ENCODE peak calls at places on chromosomes 12 and 14, in six cellular contexts. F, S, D, G, U and X are unnamed samples.

GRCh38 chr12:32051511-32052299 is 54.9 kb upstream of the BICD1 start:
- DNase-seq in F (no peak), S (no peak), D (peak; percentile 23), G (peak; percentile 96), U (peak; percentile 89), X (peak; percentile 60)

GRCh38 chr12:66085213-66085612 is 45.3 kb downstream of the LLPH start:
- DNase-seq in F (no peak), S (no peak), D (no peak), G (no peak), U (no peak), X (no peak)

GRCh38 chr12:108915632-108916133 is 35.8 kb downstream of the DAO start:
- DNase-seq in F (no peak), S (peak; percentile 41), D (no peak), G (no peak), U (no peak), X (no peak)

GRCh38 chr14:94646481-94646880 is 34.3 kb downstream of the SERPINA3 start:
- DNase-seq in F (no peak), S (no peak), D (no peak), G (no peak), U (no peak), X (peak; percentile 20)

GRCh38 chr14:95229749-95230148 is 72.4 kb upstream of the DICER1 start:
- DNase-seq in F (no peak), S (no peak), D (no peak), G (no peak), U (no peak), X (no peak)

GRCh38 chr12:116916714-116917114 is 6.0 kb downstream of the FBXW8 start:
- DNase-seq in F (peak; percentile 66), S (no peak), D (peak; percentile 67), G (peak; percentile 61), U (peak; percentile 68), X (peak; percentile 65)

GRCh38 chr14:46788994-46789393 is 137.4 kb upstream of the RPL10L start:
- DNase-seq in F (no peak), S (no peak), D (no peak), G (no peak), U (no peak), X (no peak)

GRCh38 chr12:99392091-99392850 is 255.3 kb upstream of the GARIN6 start:
- DNase-seq in F (no peak), S (no peak), D (no peak), G (no peak), U (no peak), X (no peak)

GRCh38 chr12:6540181-6540877 is 6.0 kb downstream of the GAPDH start:
- DNase-seq in F (no peak), S (peak; percentile 92), D (peak; percentile 90), G (peak; percentile 93), U (peak; percentile 90), X (peak; percentile 75)

GRCh38 chr12:52259850-52260249 is 14.6 kb upstream of the KRT86 start:
- DNase-seq in F (no peak), S (peak; percentile 51), D (no peak), G (no peak), U (no peak), X (no peak)

GRCh38 chr14:30949651-30950050 is 75.3 kb downstream of the COCH start:
- DNase-seq in F (no peak), S (no peak), D (no peak), G (no peak), U (no peak), X (no peak)

GRCh38 chr12:24135158-24135850 is 185.8 kb upstream of the SOX5 start:
- DNase-seq in F (no peak), S (no peak), D (no peak), G (no peak), U (no peak), X (no peak)
- H3K27me3 ChIP-seq in F (no peaks in the 10 kb centered on the region), S (no peaks in the 10 kb centered on the region), D (no peaks in the 10 kb centered on the region), G (no peaks in the 10 kb centered on the region), U (no peaks in the 10 kb centered on the region), X (no peaks in the 10 kb centered on the region)

DNA sequence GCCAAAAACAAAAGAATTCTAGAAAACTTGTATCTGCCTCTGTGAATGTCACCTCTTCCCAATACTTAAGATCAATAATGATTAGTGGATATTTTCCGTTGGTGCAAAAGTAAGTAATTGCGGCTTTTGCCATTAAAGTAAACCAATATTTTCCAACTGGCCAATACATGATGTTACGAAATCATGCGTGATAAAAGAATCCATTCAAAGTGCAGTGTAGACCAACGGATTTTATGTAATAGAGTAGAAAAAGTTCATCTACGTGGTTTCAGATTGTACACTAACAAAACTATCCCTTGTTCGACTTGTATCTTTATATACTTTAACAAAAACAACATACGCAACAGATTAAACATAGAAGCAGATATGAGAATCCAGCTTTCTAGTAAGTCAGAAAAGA is 626 bp upstream of the ZNF268 start:
- DNase-seq in F (no peak), S (no peak), D (no peak), G (no peak), U (no peak), X (no peak)
- H3K27ac ChIP-seq in F (no peak overlapping the region), S (peak overlapping the region; percentile 79), D (no peak overlapping the region), G (no peak overlapping the region), U (no peak overlapping the region), X (no peak overlapping the region)

GRCh38 chr12:56776654-56777053 is 13.5 kb downstream of the HSD17B6 start:
- DNase-seq in F (no peak), S (no peak), D (no peak), G (no peak), U (no peak), X (no peak)
- H3K27me3 ChIP-seq in F (no peaks in the 10 kb centered on the region), S (no peaks in the 10 kb centered on the region), D (no peaks in the 10 kb centered on the region), G (no peaks in the 10 kb centered on the region), U (no peaks in the 10 kb centered on the region), X (no peaks in the 10 kb centered on the region)

GRCh38 chr12:2306012-2306411 is 253.2 kb downstream of the CACNA1C start:
- DNase-seq in F (peak; percentile 11), S (no peak), D (no peak), G (no peak), U (no peak), X (no peak)
- H3K27ac ChIP-seq in F (no peak overlapping the region), S (no peak overlapping the region), D (no peak overlapping the region), G (no peak overlapping the region), U (no peak overlapping the region), X (no peak overlapping the region)

GRCh38 chr12:96192926-96193573 is 1.1 kb upstream of the ELK3 start:
- DNase-seq in F (no peak), S (no peak), D (no peak), G (no peak), U (no peak), X (no peak)

GRCh38 chr12:96195845-96196451 is 1.8 kb downstream of the ELK3 start:
- DNase-seq in F (peak; percentile 34), S (peak; percentile 83), D (no peak), G (peak; percentile 59), U (peak; percentile 72), X (no peak)

GRCh38 chr12:96193725-96194571 is at the start of gene ELK3:
- DNase-seq in F (peak; percentile 60), S (peak; percentile 93), D (peak; percentile 58), G (peak; percentile 67), U (peak; percentile 48), X (no peak)

GRCh38 chr12:96194901-96195844 is 998 bp downstream of the ELK3 start:
- DNase-seq in F (peak; percentile 95), S (peak; percentile 85), D (peak; percentile 56), G (peak; percentile 77), U (peak; percentile 64), X (peak; percentile 61)

GRCh38 chr12:96194572-96194889 is 356 bp downstream of the ELK3 start:
- DNase-seq in F (no peak), S (no peak), D (no peak), G (no peak), U (no peak), X (no peak)
- H3K27me3 ChIP-seq in F (no peaks in the 10 kb centered on the region), S (no peaks in the 10 kb centered on the region), D (no peaks in the 10 kb centered on the region), G (no peaks in the 10 kb centered on the region), U (no peaks in the 10 kb centered on the region), X (no peaks in the 10 kb centered on the region)

DNA sequence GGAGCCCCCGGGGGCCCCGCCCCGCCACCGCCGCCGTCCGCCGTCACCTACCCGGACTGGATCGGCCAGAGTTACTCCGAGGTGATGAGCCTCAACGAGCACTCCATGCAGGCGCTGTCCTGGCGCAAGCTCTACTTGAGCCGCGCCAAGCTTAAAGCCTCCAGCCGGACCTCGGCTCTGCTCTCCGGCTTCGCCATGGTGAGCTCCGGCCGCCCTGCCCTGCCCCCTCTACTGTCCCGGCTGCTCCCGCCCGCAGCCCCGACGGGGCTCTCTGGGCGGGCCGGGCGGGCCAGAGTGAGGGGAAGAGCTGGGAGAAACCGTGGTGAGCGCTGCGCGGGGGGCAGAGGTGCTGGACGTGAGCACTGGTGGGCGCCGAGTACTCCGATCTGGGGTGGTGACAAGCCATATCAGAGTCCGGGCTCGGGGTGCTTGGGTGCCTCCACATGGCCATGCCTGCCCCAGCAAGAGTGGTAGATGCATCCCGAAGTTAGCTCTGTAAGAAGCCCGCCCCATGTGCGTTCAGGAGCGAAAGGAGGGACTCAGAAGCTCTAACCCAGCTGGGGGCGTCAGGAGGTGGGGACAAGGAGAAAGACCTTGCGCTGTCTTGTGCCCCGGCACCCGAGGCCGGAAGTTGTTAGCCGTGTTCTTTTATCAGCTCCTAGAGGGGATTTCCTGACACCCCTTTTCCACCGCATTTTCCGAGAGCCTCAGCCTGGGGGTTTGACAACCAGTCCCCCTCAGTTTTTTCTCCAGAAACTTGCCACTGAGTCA is 708 bp downstream of the ORAI1 start:
- DNase-seq in F (peak; percentile 33), S (peak; percentile 91), D (peak; percentile 46), G (peak; percentile 63), U (peak; percentile 89), X (no peak)
- H3K27ac ChIP-seq in F (peak overlapping the region; percentile 41), S (peak overlapping the region; percentile 98), D (peak overlapping the region; percentile 75), G (peak overlapping the region; percentile 63), U (peak overlapping the region; percentile 50), X (peak overlapping the region; percentile 68)

GRCh38 chr12:71461787-71462328 is 22.3 kb downstream of the LGR5 start:
- DNase-seq in F (no peak), S (no peak), D (no peak), G (no peak), U (no peak), X (no peak)

GRCh38 chr12:71460850-71461609 is 21.4 kb downstream of the LGR5 start:
- DNase-seq in F (no peak), S (no peak), D (no peak), G (no peak), U (no peak), X (no peak)

GRCh38 chr12:71456990-71457389 is 17.4 kb downstream of the LGR5 start:
- DNase-seq in F (no peak), S (no peak), D (no peak), G (no peak), U (no peak), X (no peak)

GRCh38 chr12:71456316-71456715 is 16.7 kb downstream of the LGR5 start:
- DNase-seq in F (no peak), S (no peak), D (no peak), G (no peak), U (no peak), X (no peak)

GRCh38 chr12:71460318-71460717 is 20.7 kb downstream of the LGR5 start:
- DNase-seq in F (no peak), S (no peak), D (no peak), G (no peak), U (no peak), X (no peak)
- H3K27me3 ChIP-seq in F (no peaks in the 10 kb centered on the region), S (no peaks in the 10 kb centered on the region), D (no peaks in the 10 kb centered on the region), G (peaks cover 27% of the 10 kb centered on the region), U (peaks cover 22% of the 10 kb centered on the region), X (peaks cover 25% of the 10 kb centered on the region)